ENCODE peak calls at places on chromosomes 5 and 9, in four cellular contexts. N is neural crest cell, A is WTC11, L is fibroblast of lung. D is an unnamed sample.
A peak's percentile ranks its signal among the peaks of the same experiment; 100 is the strongest.

GRCh38 chr5:54580997-54581741 is 63.6 kb downstream of the SNX18 start:
- DNase-seq in N (no peak), A (no peak), L (no peak), D (no peak)

GRCh38 chr9:104232781-104233341 is 138.8 kb downstream of the SMC2 start:
- DNase-seq in N (no peak), A (no peak), L (no peak), D (no peak)

GRCh38 chr5:129541648-129542251 is 81.7 kb downstream of the ADAMTS19 start:
- DNase-seq in N (no peak), A (no peak), L (peak; percentile 4), D (no peak)

GRCh38 chr5:165906879-165907278 is 2384.6 kb upstream of the WWC1 start:
- DNase-seq in N (no peak), A (no peak), L (no peak), D (no peak)

GRCh38 chr9:4077499-4078102 is 222.3 kb downstream of the GLIS3 start:
- DNase-seq in N (peak; percentile 53), A (peak; percentile 85), L (peak; percentile 84), D (peak; percentile 83)

GRCh38 chr5:135019314-135019713 is 14.7 kb downstream of the PITX1 start:
- DNase-seq in N (no peak), A (peak; percentile 23), L (no peak), D (peak; percentile 5)

GRCh38 chr9:82682431-82682830 is 380.5 kb downstream of the RASEF start:
- DNase-seq in N (no peak), A (no peak), L (no peak), D (no peak)

GRCh38 chr5:50958852-50959457 is 292.5 kb downstream of the PARP8 start:
- DNase-seq in N (peak; percentile 37), A (no peak), L (peak; percentile 47), D (no peak)

GRCh38 chr5:15844253-15844652 is 335.3 kb downstream of the MARCHF11 start:
- DNase-seq in N (no peak), A (no peak), L (no peak), D (no peak)

GRCh38 chr9:107228648-107229047 is 54.4 kb upstream of the RAD23B start:
- DNase-seq in N (no peak), A (no peak), L (no peak), D (no peak)

GRCh38 chr5:128154943-128155342 is 71.4 kb downstream of the SLC12A2 start:
- DNase-seq in N (no peak), A (no peak), L (peak; percentile 25), D (no peak)

GRCh38 chr5:154237376-154237743 is 46.8 kb downstream of the GALNT10 start:
- DNase-seq in N (no peak), A (no peak), L (no peak), D (no peak)

GRCh38 chr5:44842491-44843282 is 33.9 kb downstream of the MRPS30 start:
- DNase-seq in N (no peak), A (no peak), L (no peak), D (no peak)

GRCh38 chr5:32138839-32139493 is 35.2 kb downstream of the GOLPH3 start:
- DNase-seq in N (no peak), A (no peak), L (no peak), D (no peak)

GRCh38 chr9:130590305-130590704 is 10.9 kb downstream of the FUBP3 start:
- DNase-seq in N (no peak), A (no peak), L (no peak), D (no peak)

GRCh38 chr5:146878471-146879172 is at the start of gene PPP2R2B:
- DNase-seq in N (peak; percentile 58), A (peak; percentile 70), L (peak; percentile 12), D (peak; percentile 80)

GRCh38 chr5:96067251-96067650 is 105.6 kb upstream of the ELL2 start:
- DNase-seq in N (no peak), A (no peak), L (no peak), D (no peak)

GRCh38 chr5:161411156-161411555 is 135.4 kb downstream of the GABRB2 start:
- DNase-seq in N (no peak), A (no peak), L (no peak), D (no peak)

GRCh38 chr9:11144750-11145149 is 531.9 kb upstream of the PTPRD start:
- DNase-seq in N (no peak), A (no peak), L (no peak), D (no peak)

GRCh38 chr5:91219803-91220371 is 163.2 kb downstream of the ARRDC3 start:
- DNase-seq in N (no peak), A (no peak), L (peak; percentile 44), D (no peak)

GRCh38 chr9:136784997-136785361 is 6.2 kb upstream of the TMEM141 start:
- DNase-seq in N (no peak), A (no peak), L (no peak), D (no peak)

GRCh38 chr5:136356747-136357469 is 8.4 kb downstream of the TRPC7 start:
- DNase-seq in N (no peak), A (no peak), L (no peak), D (no peak)

GRCh38 chr5:54658014-54658413 is 140.5 kb downstream of the SNX18 start:
- DNase-seq in N (no peak), A (no peak), L (peak; percentile 84), D (no peak)

GRCh38 chr5:75512383-75513074 is 838 bp downstream of the POLK start:
- DNase-seq in N (no peak), A (no peak), L (peak; percentile 18), D (no peak)

GRCh38 chr9:18141681-18142080 is 332.3 kb upstream of the ADAMTSL1 start:
- DNase-seq in N (no peak), A (no peak), L (no peak), D (no peak)

GRCh38 chr9:104900871-104901270 is 27.1 kb downstream of the ABCA1 start:
- DNase-seq in N (no peak), A (no peak), L (no peak), D (no peak)

GRCh38 chr9:93575706-93576295 is 583 bp upstream of the PHF2 start:
- DNase-seq in N (no peak), A (no peak), L (peak; percentile 36), D (peak; percentile 32)

GRCh38 chr9:95528908-95529502 is 12.2 kb upstream of the PTCH1 start:
- DNase-seq in N (no peak), A (no peak), L (no peak), D (no peak)

GRCh38 chr5:146873186-146873917 is 5.2 kb downstream of the PPP2R2B start:
- DNase-seq in N (no peak), A (no peak), L (no peak), D (no peak)

GRCh38 chr5:74673011-74673790 is 11.8 kb upstream of the HEXB start:
- DNase-seq in N (no peak), A (no peak), L (peak; percentile 79), D (no peak)

GRCh38 chr9:131545003-131545785 is at the start of gene PRRT1B:
- DNase-seq in N (no peak), A (peak; percentile 57), L (no peak), D (no peak)

GRCh38 chr5:120779674-120780073 is 315.6 kb downstream of the PRR16 start:
- DNase-seq in N (no peak), A (no peak), L (peak; percentile 42), D (no peak)

GRCh38 chr5:179411161-179411841 is 66.0 kb upstream of the ADAMTS2 start:
- DNase-seq in N (no peak), A (no peak), L (no peak), D (no peak)

GRCh38 chr9:127814619-127815511 is 12.2 kb downstream of the FPGS start:
- DNase-seq in N (no peak), A (no peak), L (no peak), D (no peak)

GRCh38 chr5:80713640-80714039 is 58.9 kb upstream of the DHFR start:
- DNase-seq in N (no peak), A (no peak), L (no peak), D (no peak)

GRCh38 chr9:113488490-113488889 is 25.0 kb downstream of the RGS3 start:
- DNase-seq in N (no peak), A (no peak), L (peak; percentile 46), D (no peak)

GRCh38 chr9:19473605-19474004 is 64.8 kb downstream of the ACER2 start:
- DNase-seq in N (no peak), A (no peak), L (no peak), D (no peak)
- TF ChIP-seq CTCF in N (no peak), A (no peak), L (no peak), D (no peak)

GRCh38 chr5:104412649-104413240 is 850.2 kb upstream of the NUDT12 start:
- DNase-seq in N (peak; percentile 2), A (peak; percentile 43), L (peak; percentile 48), D (peak; percentile 18)
- TF ChIP-seq CTCF in N (peak; percentile 62), A (peak; percentile 26), L (peak; percentile 80), D (peak; percentile 56)

GRCh38 chr9:111412280-111412679 is 71.9 kb downstream of the ECPAS start:
- DNase-seq in N (no peak), A (no peak), L (no peak), D (no peak)
- TF ChIP-seq CTCF in N (no peak), A (no peak), L (no peak), D (no peak)

GRCh38 chr5:177338251-177339106 is 13.0 kb downstream of the LMAN2 start:
- DNase-seq in N (no peak), A (no peak), L (no peak), D (no peak)
- TF ChIP-seq CTCF in N (no peak), A (no peak), L (no peak), D (no peak)

GRCh38 chr9:91033802-91034201 is 232.2 kb downstream of the SYK start:
- DNase-seq in N (no peak), A (peak; percentile 84), L (no peak), D (no peak)
- TF ChIP-seq CTCF in N (peak; percentile 45), A (peak; percentile 81), L (peak; percentile 38), D (peak; percentile 32)

GRCh38 chr9:118362596-118362995 is 658.4 kb downstream of the TLR4 start:
- DNase-seq in N (no peak), A (no peak), L (no peak), D (no peak)

GRCh38 chr9:118364266-118365075 is 660.3 kb downstream of the TLR4 start:
- DNase-seq in N (no peak), A (no peak), L (no peak), D (no peak)

GRCh38 chr9:118362123-118362522 is 657.9 kb downstream of the TLR4 start:
- DNase-seq in N (no peak), A (no peak), L (no peak), D (no peak)

GRCh38 chr9:118367383-118367782 is 663.2 kb downstream of the TLR4 start:
- DNase-seq in N (no peak), A (no peak), L (no peak), D (no peak)

DNA sequence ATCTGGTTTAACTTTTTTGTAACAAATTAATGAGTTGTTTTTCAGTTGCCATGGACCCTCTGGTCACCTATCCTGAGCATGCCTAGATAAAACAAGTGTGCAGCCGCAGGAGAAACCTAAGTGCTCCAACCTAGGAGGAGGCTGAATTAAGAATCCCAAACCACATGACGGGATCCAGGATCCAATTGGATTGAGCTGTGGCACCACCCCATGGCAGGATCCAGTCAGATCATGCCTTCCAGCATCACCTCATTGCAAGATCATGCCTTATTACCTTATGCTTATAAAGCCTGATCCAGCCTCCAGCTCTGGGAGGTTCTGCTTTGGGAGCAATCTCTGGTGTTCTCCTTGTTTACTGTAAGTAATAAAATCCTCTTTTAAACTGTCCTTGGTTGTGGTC is 662.0 kb downstream of the TLR4 start:
- DNase-seq in N (no peak), A (no peak), L (no peak), D (no peak)
- TF ChIP-seq CTCF in N (no peak), A (no peak), L (no peak), D (no peak)

D was measured in glutamatergic neuron.